ENCODE peak calls at places on chromosome 17, in five cellular contexts. B is NCI-H1048; G is H9; A is EL; Q is stimulated activated CD4-positive, alpha-beta T cell treated with anti-CD3 and anti-CD28 coated beads, Interleukin-1b, Interleukin-23, amount 100 ng/mL, for 24 hours. V is an unnamed sample.

GRCh38 chr17:37094391-37094790 is 145.6 kb downstream of the AATF start:
- DNase-seq in B (no peak), G (no peak), A (no peak), Q (no peak), V (no peak)

GRCh38 chr17:65228734-65229390 is 91.7 kb downstream of the RGS9 start:
- DNase-seq in B (no peak), G (no peak), A (peak), Q (peak), V (peak)

GRCh38 chr17:19867094-19867653 is 562 bp downstream of the ULK2 start:
- DNase-seq in B (no peak), G (peak), A (peak), Q (no peak), V (no peak)

GRCh38 chr17:63041722-63042121 is 75.7 kb downstream of the TANC2 start:
- DNase-seq in B (no peak), G (no peak), A (no peak), Q (no peak), V (no peak)

GRCh38 chr17:19270347-19270950 is 33.3 kb downstream of the EPN2 start:
- DNase-seq in B (no peak), G (no peak), A (no peak), Q (no peak), V (no peak)

GRCh38 chr17:37220609-37220953 is 155.2 kb upstream of the C17orf78 start:
- DNase-seq in B (no peak), G (peak), A (peak), Q (no peak), V (no peak)

GRCh38 chr17:4341616-4341977 is 24.9 kb downstream of the UBE2G1 start:
- DNase-seq in B (no peak), G (no peak), A (no peak), Q (no peak), V (no peak)

GRCh38 chr17:70394833-70395232 is 225.5 kb downstream of the KCNJ2 start:
- DNase-seq in B (no peak), G (no peak), A (no peak), Q (no peak), V (no peak)

GRCh38 chr17:44584498-44584897 is 27.2 kb downstream of the FZD2 start:
- DNase-seq in B (no peak), G (no peak), A (no peak), Q (no peak), V (no peak)

GRCh38 chr17:81831957-81832607 is 1.0 kb downstream of the MCRIP1 start:
- DNase-seq in B (no peak), G (no peak), A (peak), Q (no peak), V (no peak)

GRCh38 chr17:81260171-81260570 is 21.1 kb downstream of the NDUFAF8 start:
- DNase-seq in B (no peak), G (no peak), A (no peak), Q (no peak), V (no peak)

GRCh38 chr17:77645441-77646430 is 312.8 kb upstream of the TNRC6C start:
- DNase-seq in B (no peak), G (peak), A (no peak), Q (no peak), V (no peak)

GRCh38 chr17:14840616-14841231 is 424.4 kb downstream of the PMP22 start:
- DNase-seq in B (no peak), G (no peak), A (peak), Q (no peak), V (no peak)

GRCh38 chr17:419073-419735 is 66.6 kb upstream of the RPH3AL start:
- DNase-seq in B (no peak), G (no peak), A (no peak), Q (no peak), V (no peak)

GRCh38 chr17:82457071-82457789 is 1.3 kb upstream of the NARF start:
- DNase-seq in B (no peak), G (no peak), A (no peak), Q (no peak), V (no peak)

GRCh38 chr17:17555906-17556305 is 35.6 kb downstream of the PEMT start:
- DNase-seq in B (no peak), G (no peak), A (no peak), Q (no peak), V (no peak)

GRCh38 chr17:57606111-57606875 is 138.8 kb downstream of the CCDC182 start:
- DNase-seq in B (no peak), G (no peak), A (no peak), Q (no peak), V (no peak)

GRCh38 chr17:64252831-64253230 is 10.2 kb downstream of the TEX2 start:
- DNase-seq in B (no peak), G (no peak), A (peak), Q (no peak), V (no peak)

GRCh38 chr17:74133726-74134125 is 69.8 kb upstream of the RPL38 start:
- DNase-seq in B (no peak), G (peak), A (no peak), Q (no peak), V (no peak)

GRCh38 chr17:21098934-21099687 is 27.7 kb upstream of the DHRS7B start:
- DNase-seq in B (peak), G (peak), A (peak), Q (peak), V (peak)

GRCh38 chr17:43943769-43944418 is 1.6 kb upstream of the PPY start:
- DNase-seq in B (peak), G (peak), A (peak), Q (peak), V (peak)

GRCh38 chr17:68993112-68993511 is 37.9 kb upstream of the ABCA8 start:
- DNase-seq in B (no peak), G (no peak), A (peak), Q (no peak), V (no peak)

GRCh38 chr17:39628655-39629493 is 2.1 kb downstream of the PPP1R1B start:
- DNase-seq in B (no peak), G (no peak), A (no peak), Q (no peak), V (no peak)

GRCh38 chr17:35931794-35932419 is 1.3 kb upstream of the RDM1 start:
- DNase-seq in B (no peak), G (no peak), A (peak), Q (no peak), V (no peak)

GRCh38 chr17:58527949-58528348 is 13.5 kb upstream of the MTMR4 start:
- DNase-seq in B (no peak), G (no peak), A (peak), Q (no peak), V (no peak)

GRCh38 chr17:22464041-22464440 is 771.7 kb downstream of the KCNJ18 start:
- DNase-seq in B (no peak), G (no peak), A (no peak), Q (no peak), V (no peak)

GRCh38 chr17:6755281-6755680 is 565 bp upstream of the XAF1 start:
- DNase-seq in B (no peak), G (no peak), A (peak), Q (no peak), V (no peak)

GRCh38 chr17:40568074-40568836 is 3.0 kb upstream of the CCR7 start:
- DNase-seq in B (no peak), G (no peak), A (no peak), Q (no peak), V (no peak)

GRCh38 chr17:53736516-53737274 is 86.0 kb upstream of the KIF2B start:
- DNase-seq in B (no peak), G (no peak), A (no peak), Q (no peak), V (no peak)

GRCh38 chr17:47953945-47954344 is 3.7 kb downstream of the PRR15L start:
- DNase-seq in B (no peak), G (no peak), A (no peak), Q (no peak), V (no peak)

GRCh38 chr17:80283116-80283852 is 22.6 kb downstream of the RNF213 start:
- DNase-seq in B (no peak), G (no peak), A (no peak), Q (no peak), V (no peak)

GRCh38 chr17:47705536-47706481 is 11.8 kb downstream of the TBKBP1 start:
- DNase-seq in B (no peak), G (no peak), A (no peak), Q (no peak), V (no peak)

GRCh38 chr17:14919580-14920160 is 345.5 kb downstream of the PMP22 start:
- DNase-seq in B (no peak), G (no peak), A (no peak), Q (no peak), V (no peak)

GRCh38 chr17:36680701-36681202 is 79.4 kb downstream of the MRM1 start:
- DNase-seq in B (no peak), G (no peak), A (no peak), Q (no peak), V (no peak)

GRCh38 chr17:35953720-35954119 is 10.2 kb upstream of the LYZL6 start:
- DNase-seq in B (no peak), G (peak), A (no peak), Q (no peak), V (no peak)

GRCh38 chr17:44587339-44587738 is 30.1 kb downstream of the FZD2 start:
- DNase-seq in B (no peak), G (peak), A (peak), Q (no peak), V (no peak)

GRCh38 chr17:64658931-64659330 is 3.2 kb downstream of the SMURF2 start:
- DNase-seq in B (no peak), G (no peak), A (peak), Q (no peak), V (no peak)

GRCh38 chr17:65294184-65294719 is 157.1 kb downstream of the RGS9 start:
- DNase-seq in B (no peak), G (peak), A (peak), Q (peak), V (peak)

GRCh38 chr17:38667099-38667786 is 7.5 kb downstream of the EPOP start:
- DNase-seq in B (no peak), G (peak), A (peak), Q (no peak), V (peak)

GRCh38 chr17:76432712-76433336 is 20.1 kb downstream of the UBE2O start:
- DNase-seq in B (no peak), G (no peak), A (peak), Q (no peak), V (no peak)

V was measured in activated CD4-positive, CD25-positive, alpha-beta regulatory T cell treated with anti-CD3 and anti-CD28 coated beads, Interleukin-2, amount 50 U/mL, for 16 hours.